ENCODE peak calls at places on chromosomes 16 and 17, in five cellular contexts. A is WTC11, O is GM12878, X is A549, Y is SK-N-SH. L is an unnamed sample.

GRCh38 chr16:8572919-8573724 is 17.2 kb downstream of the TMEM114 start:
- DNase-seq in A (peak; percentile 55), O (no peak), X (peak; percentile 38), Y (peak; percentile 50), L (no peak)

GRCh38 chr17:41932821-41933389 is 2.5 kb downstream of the ODAD4 start:
- DNase-seq in A (no peak), O (no peak), X (no peak), Y (no peak), L (no peak)

GRCh38 chr17:20271016-20271610 is 196.2 kb downstream of the LGALS9B start:
- DNase-seq in A (no peak), O (no peak), X (no peak), Y (no peak), L (no peak)

GRCh38 chr16:27174007-27174406 is 29.3 kb upstream of the KDM8 start:
- DNase-seq in A (no peak), O (no peak), X (no peak), Y (peak; percentile 52), L (no peak)

GRCh38 chr17:39872700-39873099 is 4.7 kb downstream of the ZPBP2 start:
- DNase-seq in A (no peak), O (no peak), X (no peak), Y (no peak), L (no peak)

GRCh38 chr16:1333149-1333812 is at the start of gene BAIAP3:
- DNase-seq in A (peak; percentile 62), O (no peak), X (peak; percentile 46), Y (peak; percentile 92), L (no peak)

GRCh38 chr17:41758601-41759000 is 24.2 kb upstream of the HAP1 start:
- DNase-seq in A (no peak), O (no peak), X (no peak), Y (peak; percentile 75), L (no peak)

GRCh38 chr17:28405632-28406477 is at the start of gene SLC46A1:
- DNase-seq in A (peak; percentile 80), O (no peak), X (peak; percentile 76), Y (peak; percentile 91), L (peak; percentile 87)

GRCh38 chr17:43999024-43999423 is 5.4 kb upstream of the NAGS start:
- DNase-seq in A (no peak), O (no peak), X (no peak), Y (no peak), L (no peak)

GRCh38 chr17:55334285-55334684 is 69.5 kb downstream of the HLF start:
- DNase-seq in A (no peak), O (no peak), X (no peak), Y (no peak), L (no peak)

GRCh38 chr17:44004077-44004760 is at the start of gene NAGS:
- DNase-seq in A (peak; percentile 58), O (no peak), X (no peak), Y (peak; percentile 48), L (no peak)

GRCh38 chr17:62791235-62792121 is 16.6 kb downstream of the MARCHF10 start:
- DNase-seq in A (no peak), O (no peak), X (peak; percentile 65), Y (no peak), L (no peak)

GRCh38 chr17:58335061-58335731 is 6.6 kb upstream of the TSPOAP1 start:
- DNase-seq in A (peak; percentile 8), O (no peak), X (no peak), Y (no peak), L (no peak)

GRCh38 chr16:50928065-50928464 is 186.2 kb downstream of the CYLD start:
- DNase-seq in A (no peak), O (no peak), X (no peak), Y (no peak), L (no peak)

GRCh38 chr16:53415504-53415903 is 18.8 kb upstream of the RBL2 start:
- DNase-seq in A (peak; percentile 37), O (no peak), X (no peak), Y (no peak), L (no peak)

GRCh38 chr16:17757808-17758207 is 287.0 kb upstream of the XYLT1 start:
- DNase-seq in A (peak; percentile 63), O (no peak), X (no peak), Y (no peak), L (no peak)

GRCh38 chr16:17346774-17347569 is 123.8 kb downstream of the XYLT1 start:
- DNase-seq in A (no peak), O (peak; percentile 48), X (no peak), Y (no peak), L (no peak)

GRCh38 chr16:19135201-19135838 is 21.6 kb downstream of the ITPRIPL2 start:
- DNase-seq in A (no peak), O (no peak), X (no peak), Y (no peak), L (no peak)

GRCh38 chr16:5604770-5605169 is 507.2 kb upstream of the EEF2KMT start:
- DNase-seq in A (no peak), O (no peak), X (peak; percentile 18), Y (peak; percentile 53), L (no peak)

GRCh38 chr17:8707591-8708453 is 36.8 kb downstream of the CCDC42 start:
- DNase-seq in A (no peak), O (no peak), X (no peak), Y (peak; percentile 44), L (no peak)

GRCh38 chr16:69199382-69199781 is 12.4 kb downstream of the SNTB2 start:
- DNase-seq in A (no peak), O (no peak), X (no peak), Y (no peak), L (no peak)
- TF ChIP-seq MAX in A (no peak), O (no peak), X (no peak), Y (no peak), L (no peak)

GRCh38 chr16:55539488-55539887 is 27.0 kb upstream of the CAPNS2 start:
- DNase-seq in A (no peak), O (no peak), X (no peak), Y (no peak), L (no peak)

GRCh38 chr16:55540221-55540620 is 26.3 kb upstream of the CAPNS2 start:
- DNase-seq in A (no peak), O (no peak), X (no peak), Y (no peak), L (no peak)

GRCh38 chr16:55539049-55539448 is 27.4 kb upstream of the CAPNS2 start:
- DNase-seq in A (no peak), O (no peak), X (no peak), Y (no peak), L (no peak)

GRCh38 chr16:55542459-55543082 is 23.9 kb upstream of the CAPNS2 start:
- DNase-seq in A (no peak), O (no peak), X (no peak), Y (no peak), L (no peak)

GRCh38 chr16:55543470-55543869 is 23.0 kb upstream of the CAPNS2 start:
- DNase-seq in A (no peak), O (no peak), X (no peak), Y (peak; percentile 16), L (no peak)
- TF ChIP-seq USF2 in A (no peak), O (no peak), X (no peak), Y (no peak), L (no peak)

DNA sequence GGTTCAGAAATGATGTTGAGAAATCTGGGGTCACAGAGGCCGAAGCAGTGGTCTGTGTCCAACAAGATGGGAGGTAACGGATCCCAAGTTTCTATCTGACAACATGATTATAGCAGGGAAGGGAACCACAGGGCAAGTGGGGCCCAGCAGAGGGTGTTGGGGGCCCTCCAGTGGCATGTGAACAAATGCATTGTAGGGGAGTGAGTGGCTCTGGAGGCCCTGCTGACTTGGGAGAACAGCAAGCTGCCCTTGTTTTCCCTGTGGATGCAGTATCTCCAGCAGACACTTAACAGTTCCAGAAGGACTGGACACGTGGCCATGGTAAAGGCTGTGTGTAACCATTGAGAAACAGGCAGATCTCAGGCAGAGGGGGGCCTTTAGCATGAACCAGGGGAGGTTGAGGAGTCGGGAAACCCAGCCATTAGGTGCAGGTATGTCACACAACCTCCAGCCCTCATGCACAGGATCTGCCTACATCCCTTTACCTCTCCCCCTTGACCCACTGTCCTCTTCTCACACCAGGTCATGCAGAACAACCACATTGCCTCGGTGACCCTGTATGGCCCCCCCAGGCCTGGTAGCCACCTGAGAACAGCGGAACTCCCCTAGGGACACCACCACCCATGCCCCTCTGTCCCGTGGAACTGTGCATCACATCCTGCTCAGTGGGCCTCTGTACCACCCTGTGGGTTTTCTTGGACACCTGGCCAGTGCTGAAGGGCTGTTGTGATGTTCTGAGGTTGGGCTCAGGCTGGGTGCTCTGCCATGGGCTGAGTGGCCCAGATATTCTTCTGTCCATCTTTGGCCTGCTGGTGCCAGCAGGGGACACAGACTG is 4.1 kb downstream of the B3GNT9 start:
- DNase-seq in A (no peak), O (no peak), X (no peak), Y (no peak), L (no peak)
- TF ChIP-seq MAX in A (no peak), O (no peak), X (no peak), Y (no peak), L (no peak)

GRCh38 chr17:48909796-48910195 is 1.6 kb downstream of the UBE2Z start:
- DNase-seq in A (no peak), O (peak; percentile 30), X (no peak), Y (no peak), L (no peak)

GRCh38 chr17:48912476-48912875 is 4.3 kb downstream of the UBE2Z start:
- DNase-seq in A (no peak), O (no peak), X (no peak), Y (no peak), L (no peak)

GRCh38 chr17:48910370-48910769 is 2.2 kb downstream of the UBE2Z start:
- DNase-seq in A (no peak), O (no peak), X (no peak), Y (no peak), L (no peak)

GRCh38 chr17:48915459-48916282 is 7.5 kb downstream of the UBE2Z start:
- DNase-seq in A (no peak), O (peak; percentile 74), X (peak; percentile 62), Y (no peak), L (no peak)
- TF ChIP-seq USF2 in A (no peak), O (no peak), X (no peak), Y (no peak), L (no peak)

GRCh38 chr17:33234930-33235685 is 58.0 kb downstream of the ASIC2 start:
- DNase-seq in A (no peak), O (no peak), X (peak; percentile 79), Y (peak; percentile 24), L (no peak)
- TF ChIP-seq MAX in A (no peak), O (no peak), X (peak; percentile 56), Y (no peak), L (no peak)

DNA sequence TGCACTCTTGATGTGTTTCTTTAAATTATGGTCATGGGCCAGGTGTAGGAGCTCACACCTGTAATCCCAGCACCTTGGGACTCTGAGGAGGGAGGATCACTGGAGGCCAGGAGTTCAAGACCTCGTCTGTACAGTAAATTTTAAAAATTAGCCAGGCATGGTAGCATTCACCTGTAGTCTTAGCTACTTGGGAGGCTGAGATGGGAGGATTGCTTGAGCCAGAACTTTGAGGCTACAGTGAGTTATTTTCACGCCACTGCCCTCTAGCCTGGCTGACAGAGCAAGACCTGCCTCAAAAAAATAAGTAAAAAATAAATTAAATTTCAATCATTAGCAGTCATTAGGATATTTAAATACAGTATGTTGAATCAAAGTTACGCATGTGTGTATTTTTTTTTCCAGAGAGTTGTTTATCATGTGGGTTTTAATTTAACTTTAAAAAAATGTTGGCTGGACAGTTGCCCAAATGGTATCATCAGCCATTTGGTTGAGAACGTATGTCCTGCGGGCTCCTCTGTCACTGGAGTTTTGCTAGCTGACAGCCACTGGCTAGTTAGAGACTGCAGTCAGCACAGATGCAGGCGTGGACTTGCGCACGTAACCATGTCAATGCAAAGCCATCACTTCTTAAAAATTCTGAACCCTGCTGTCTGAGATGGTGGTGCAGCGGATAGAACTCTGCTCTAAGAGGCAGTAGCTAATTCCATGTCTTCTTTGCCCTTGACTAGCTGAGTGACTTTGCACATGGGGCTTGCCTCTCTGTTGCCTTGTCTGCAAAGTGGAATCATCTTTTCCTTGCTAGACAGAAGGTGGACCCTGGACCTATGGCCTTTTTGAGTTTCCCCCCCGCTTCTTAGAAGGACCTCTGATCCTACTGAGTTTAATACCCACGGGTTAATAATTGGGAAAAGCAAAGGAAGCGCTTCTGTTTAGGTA is 40.0 kb downstream of the MAPT start:
- DNase-seq in A (no peak), O (no peak), X (no peak), Y (no peak), L (no peak)
- TF ChIP-seq USF2 in A (no peak), O (no peak), X (no peak), Y (no peak), L (no peak)